ENCODE peak calls at places on chromosomes 6 and 20, in five cellular contexts. X is breast epithelium; B is heart right ventricle; R is naive thymus-derived CD4-positive, alpha-beta T cell; G is brain microvascular endothelial cell. L is an unnamed sample.
A peak's percentile ranks its signal among the peaks of the same experiment; 100 is the strongest.

GRCh38 chr6:104589940-104590339 is 269.8 kb downstream of the HACE1 start:
- DNase-seq in X (no peak), B (no peak), R (no peak), G (no peak), L (no peak)

GRCh38 chr6:13229205-13230085 is 98.9 kb downstream of the TBC1D7 start:
- DNase-seq in X (no peak), B (no peak), R (no peak), G (peak; percentile 2), L (no peak)

GRCh38 chr6:69988458-69989126 is 122.2 kb downstream of the COL19A1 start:
- DNase-seq in X (no peak), B (no peak), R (no peak), G (no peak), L (no peak)

GRCh38 chr6:118787746-118788419 is 106.1 kb upstream of the ASF1A start:
- DNase-seq in X (no peak), B (no peak), R (no peak), G (no peak), L (no peak)

GRCh38 chr6:132251711-132252110 is 149.6 kb downstream of the MOXD1 start:
- DNase-seq in X (no peak), B (no peak), R (no peak), G (no peak), L (no peak)

GRCh38 chr20:62824476-62825287 is 7.8 kb downstream of the COL9A3 start:
- DNase-seq in X (no peak), B (peak; percentile 57), R (peak; percentile 59), G (no peak), L (no peak)

GRCh38 chr20:53559816-53560215 is 33.8 kb downstream of the ZNF217 start:
- DNase-seq in X (no peak), B (no peak), R (no peak), G (no peak), L (no peak)

GRCh38 chr20:58458342-58459057 is 56.7 kb downstream of the APCDD1L start:
- DNase-seq in X (no peak), B (no peak), R (no peak), G (peak; percentile 41), L (no peak)

GRCh38 chr6:100633096-100633766 is 168.5 kb upstream of the SIM1 start:
- DNase-seq in X (no peak), B (no peak), R (no peak), G (peak; percentile 93), L (no peak)

GRCh38 chr6:125285936-125286335 is 15.8 kb downstream of the HDDC2 start:
- DNase-seq in X (no peak), B (no peak), R (no peak), G (no peak), L (no peak)

GRCh38 chr6:159819932-159820640 is 20.0 kb downstream of the PNLDC1 start:
- DNase-seq in X (no peak), B (no peak), R (peak; percentile 59), G (no peak), L (no peak)

GRCh38 chr6:49556429-49556837 is 6.0 kb downstream of the C6orf141 start:
- DNase-seq in X (no peak), B (no peak), R (no peak), G (no peak), L (no peak)

GRCh38 chr6:46113370-46113769 is 16.4 kb upstream of the ENPP4 start:
- DNase-seq in X (no peak), B (no peak), R (no peak), G (no peak), L (no peak)

GRCh38 chr6:117531346-117531745 is 48.9 kb downstream of the DCBLD1 start:
- DNase-seq in X (no peak), B (no peak), R (no peak), G (no peak), L (no peak)

GRCh38 chr6:36769676-36770499 is 69.4 kb downstream of the CPNE5 start:
- DNase-seq in X (no peak), B (no peak), R (peak; percentile 10), G (no peak), L (no peak)

GRCh38 chr6:112951829-112952228 is 604.7 kb downstream of the RFPL4B start:
- DNase-seq in X (no peak), B (no peak), R (no peak), G (no peak), L (no peak)

GRCh38 chr6:5950448-5950847 is 56.3 kb downstream of the NRN1 start:
- DNase-seq in X (no peak), B (peak; percentile 25), R (no peak), G (peak; percentile 35), L (no peak)

GRCh38 chr6:78947962-78948361 is 80.6 kb downstream of the IRAK1BP1 start:
- DNase-seq in X (no peak), B (no peak), R (no peak), G (peak; percentile 6), L (no peak)

GRCh38 chr6:160519603-160520042 is 144.5 kb downstream of the LPA start:
- DNase-seq in X (no peak), B (no peak), R (no peak), G (no peak), L (no peak)

GRCh38 chr6:155085582-155086253 is 90.6 kb downstream of the TIAM2 start:
- DNase-seq in X (no peak), B (no peak), R (no peak), G (peak; percentile 45), L (no peak)

GRCh38 chr6:36904096-36904495 is 18.3 kb downstream of the C6orf89 start:
- DNase-seq in X (no peak), B (no peak), R (no peak), G (no peak), L (no peak)

GRCh38 chr6:168162366-168162765 is 83.4 kb upstream of the FRMD1 start:
- DNase-seq in X (no peak), B (no peak), R (no peak), G (no peak), L (no peak)

GRCh38 chr6:134254118-134254517 is 63.8 kb downstream of the SGK1 start:
- DNase-seq in X (no peak), B (no peak), R (no peak), G (no peak), L (no peak)

GRCh38 chr6:89972024-89972381 is 77.7 kb downstream of the GJA10 start:
- DNase-seq in X (no peak), B (no peak), R (no peak), G (no peak), L (no peak)

GRCh38 chr6:24054388-24054787 is 71.6 kb upstream of the NRSN1 start:
- DNase-seq in X (no peak), B (no peak), R (no peak), G (no peak), L (no peak)

GRCh38 chr6:108948252-108948651 is 100.0 kb downstream of the ARMC2 start:
- DNase-seq in X (no peak), B (no peak), R (no peak), G (peak; percentile 14), L (no peak)

GRCh38 chr6:20202070-20202658 is 10.1 kb downstream of the MBOAT1 start:
- DNase-seq in X (no peak), B (no peak), R (no peak), G (no peak), L (no peak)

GRCh38 chr20:23588434-23589403 is 17.0 kb downstream of the CST9 start:
- DNase-seq in X (no peak), B (no peak), R (no peak), G (no peak), L (no peak)

GRCh38 chr6:17032595-17033591 is 69.0 kb upstream of the STMND1 start:
- DNase-seq in X (peak; percentile 65), B (no peak), R (no peak), G (peak; percentile 95), L (peak; percentile 58)

DNA sequence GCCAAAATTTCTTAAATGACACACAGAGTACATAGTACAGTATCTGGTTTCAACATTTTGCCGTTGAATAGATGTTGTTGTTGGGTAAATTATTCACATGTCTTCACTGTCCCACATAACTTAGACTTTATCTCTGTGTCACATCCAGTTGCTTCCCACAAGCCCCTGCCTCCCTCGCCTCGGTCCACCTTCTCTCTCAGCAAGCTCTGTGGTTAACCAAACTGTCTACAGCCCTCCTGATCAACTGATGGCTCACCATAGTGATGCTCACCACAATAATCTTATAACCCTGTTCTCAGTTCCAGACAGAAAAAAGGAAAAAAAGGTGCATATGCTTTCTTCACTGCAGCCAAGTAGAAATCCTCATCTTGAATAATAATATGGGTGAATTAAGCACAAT is 23.0 kb downstream of the IL17F start:
- DNase-seq in X (no peak), B (no peak), R (no peak), G (no peak), L (no peak)
- H3K27ac ChIP-seq in X (no peak overlapping the region), B (no peak overlapping the region), R (no peak overlapping the region), G (no peak overlapping the region), L (no peak overlapping the region)

GRCh38 chr20:10547276-10548114 is 112.4 kb downstream of the SLX4IP start:
- DNase-seq in X (no peak), B (no peak), R (no peak), G (no peak), L (no peak)
- H3K27ac ChIP-seq in X (no peak overlapping the region), B (no peak overlapping the region), R (no peak overlapping the region), G (no peak overlapping the region), L (no peak overlapping the region)

GRCh38 chr20:41078329-41078728 is 49.7 kb downstream of the TOP1 start:
- DNase-seq in X (no peak), B (no peak), R (no peak), G (peak; percentile 62), L (no peak)

GRCh38 chr20:41072919-41073318 is 44.3 kb downstream of the TOP1 start:
- DNase-seq in X (no peak), B (no peak), R (no peak), G (no peak), L (no peak)

GRCh38 chr20:41079066-41079465 is 50.4 kb downstream of the TOP1 start:
- DNase-seq in X (no peak), B (no peak), R (no peak), G (no peak), L (no peak)

GRCh38 chr20:41074441-41074840 is 45.8 kb downstream of the TOP1 start:
- DNase-seq in X (no peak), B (no peak), R (no peak), G (no peak), L (no peak)

DNA sequence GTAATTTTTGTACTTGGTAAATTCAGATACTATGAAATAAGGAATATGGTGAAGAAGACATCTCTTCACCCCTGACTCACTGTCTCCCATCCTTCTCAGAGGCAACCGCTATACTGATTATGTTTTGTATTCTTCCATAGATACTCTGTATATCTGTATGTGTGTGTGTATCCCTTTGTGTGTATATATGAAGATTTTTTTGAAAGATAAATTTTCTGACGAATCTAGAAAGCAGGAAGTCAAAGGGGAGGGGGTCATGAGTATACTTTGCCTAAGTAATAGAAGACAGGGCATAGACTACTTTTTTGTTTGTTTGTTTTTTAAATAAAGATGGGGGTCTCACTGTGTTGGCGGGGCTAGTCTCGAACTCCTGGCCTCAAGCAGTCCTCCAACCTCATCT is 48.2 kb downstream of the TOP1 start:
- DNase-seq in X (no peak), B (no peak), R (no peak), G (no peak), L (no peak)
- H3K27ac ChIP-seq in X (no peak overlapping the region), B (no peak overlapping the region), R (peak overlapping the region; percentile 3), G (no peak overlapping the region), L (peak overlapping the region; percentile 57)

GRCh38 chr6:10989587-10989986 is 54.5 kb downstream of the ELOVL2 start:
- DNase-seq in X (no peak), B (no peak), R (no peak), G (no peak), L (no peak)

GRCh38 chr6:10991115-10991514 is 53.0 kb downstream of the ELOVL2 start:
- DNase-seq in X (no peak), B (no peak), R (no peak), G (no peak), L (no peak)

GRCh38 chr6:10999994-11000393 is 44.1 kb downstream of the ELOVL2 start:
- DNase-seq in X (no peak), B (no peak), R (no peak), G (peak; percentile 24), L (no peak)

GRCh38 chr6:10993896-10994295 is 50.2 kb downstream of the ELOVL2 start:
- DNase-seq in X (no peak), B (no peak), R (no peak), G (no peak), L (no peak)

GRCh38 chr6:10995114-10995707 is 48.9 kb downstream of the ELOVL2 start:
- DNase-seq in X (no peak), B (peak; percentile 16), R (no peak), G (no peak), L (no peak)
- H3K27ac ChIP-seq in X (no peak overlapping the region), B (no peak overlapping the region), R (no peak overlapping the region), G (no peak overlapping the region), L (no peak overlapping the region)